ENCODE peak calls at places on chromosome 6, in eight cellular contexts. One of them, this sample, is unnamed.

GRCh38 chr6:158174514-158174913 is 6.4 kb downstream of the GTF2H5 start:
- DNase-seq in RKO: no peak
- DNase-seq in GM12865: no peak
- DNase-seq in epithelial cell of esophagus: peak; percentile 29
- DNase-seq in stimulated activated CD8-positive, alpha-beta memory T cell treated with anti-CD3 and anti-CD28 coated beads, Interleukin-4, amount 100 ng/mL, for 48 hours: no peak
- DNase-seq in adrenal gland: peak; percentile 39
- DNase-seq in amniotic epithelial cell: peak; percentile 91
- DNase-seq in GM10248: no peak
- DNase-seq in this sample: no peak

GRCh38 chr6:111013144-111013905 is 31.5 kb downstream of the RPF2 start:
- DNase-seq in epithelial cell of esophagus: no peak
- DNase-seq in amniotic epithelial cell: peak; percentile 38
- DNase-seq in stimulated activated CD8-positive, alpha-beta memory T cell treated with anti-CD3 and anti-CD28 coated beads, Interleukin-4, amount 100 ng/mL, for 48 hours: no peak
- DNase-seq in GM12865: no peak
- DNase-seq in GM10248: no peak
- DNase-seq in RKO: no peak
- DNase-seq in adrenal gland: no peak
- DNase-seq in this sample: no peak

GRCh38 chr6:144007779-144008500 is at the start of gene PLAGL1:
- DNase-seq in adrenal gland: peak; percentile 84
- DNase-seq in amniotic epithelial cell: peak; percentile 68
- DNase-seq in epithelial cell of esophagus: peak; percentile 47
- DNase-seq in stimulated activated CD8-positive, alpha-beta memory T cell treated with anti-CD3 and anti-CD28 coated beads, Interleukin-4, amount 100 ng/mL, for 48 hours: peak; percentile 36
- DNase-seq in GM10248: peak; percentile 69
- DNase-seq in RKO: peak; percentile 59
- DNase-seq in GM12865: peak; percentile 35
- DNase-seq in this sample: peak; percentile 28

GRCh38 chr6:10418361-10418861 is 3.5 kb upstream of the TFAP2A start:
- DNase-seq in RKO: no peak
- DNase-seq in adrenal gland: no peak
- DNase-seq in GM12865: peak; percentile 42
- DNase-seq in epithelial cell of esophagus: no peak
- DNase-seq in amniotic epithelial cell: no peak
- DNase-seq in GM10248: no peak
- DNase-seq in stimulated activated CD8-positive, alpha-beta memory T cell treated with anti-CD3 and anti-CD28 coated beads, Interleukin-4, amount 100 ng/mL, for 48 hours: no peak
- DNase-seq in this sample: no peak

GRCh38 chr6:132491303-132491702 is 21.6 kb downstream of the STX7 start:
- DNase-seq in amniotic epithelial cell: peak; percentile 59
- DNase-seq in GM10248: no peak
- DNase-seq in stimulated activated CD8-positive, alpha-beta memory T cell treated with anti-CD3 and anti-CD28 coated beads, Interleukin-4, amount 100 ng/mL, for 48 hours: no peak
- DNase-seq in RKO: peak; percentile 14
- DNase-seq in GM12865: peak; percentile 54
- DNase-seq in epithelial cell of esophagus: peak; percentile 64
- DNase-seq in adrenal gland: peak; percentile 62
- DNase-seq in this sample: no peak

GRCh38 chr6:121522265-121522664 is 86.8 kb downstream of the GJA1 start:
- DNase-seq in epithelial cell of esophagus: peak; percentile 95
- DNase-seq in adrenal gland: peak; percentile 68
- DNase-seq in GM12865: no peak
- DNase-seq in GM10248: no peak
- DNase-seq in amniotic epithelial cell: peak; percentile 100
- DNase-seq in RKO: peak; percentile 46
- DNase-seq in stimulated activated CD8-positive, alpha-beta memory T cell treated with anti-CD3 and anti-CD28 coated beads, Interleukin-4, amount 100 ng/mL, for 48 hours: no peak
- DNase-seq in this sample: peak; percentile 54

GRCh38 chr6:29926081-29926794 is 16.1 kb upstream of the HLA-A start:
- DNase-seq in epithelial cell of esophagus: peak; percentile 18
- DNase-seq in amniotic epithelial cell: no peak
- DNase-seq in GM12865: peak; percentile 25
- DNase-seq in stimulated activated CD8-positive, alpha-beta memory T cell treated with anti-CD3 and anti-CD28 coated beads, Interleukin-4, amount 100 ng/mL, for 48 hours: no peak
- DNase-seq in GM10248: no peak
- DNase-seq in adrenal gland: no peak
- DNase-seq in RKO: peak; percentile 70
- DNase-seq in this sample: no peak

GRCh38 chr6:7112741-7113313 is 5.1 kb downstream of the RREB1 start:
- DNase-seq in amniotic epithelial cell: no peak
- DNase-seq in RKO: no peak
- DNase-seq in adrenal gland: no peak
- DNase-seq in GM10248: no peak
- DNase-seq in stimulated activated CD8-positive, alpha-beta memory T cell treated with anti-CD3 and anti-CD28 coated beads, Interleukin-4, amount 100 ng/mL, for 48 hours: peak; percentile 53
- DNase-seq in epithelial cell of esophagus: peak; percentile 74
- DNase-seq in GM12865: peak; percentile 64
- DNase-seq in this sample: peak; percentile 39